ENCODE peak calls at places on chromosomes 2 and 18, in six cellular contexts. I is HCT116, Q is HepG2, Z is GM12878, R is upper lobe of left lung, B is gastrocnemius medialis. F is an unnamed sample.

GRCh38 chr2:70936979-70937811 is 1.5 kb downstream of the ATP6V1B1 start:
- ATAC-seq in I (peak), Z (no peak), B (no peak), R (no peak), Q (peak), F (no peak)

GRCh38 chr2:20052229-20052871 is 922 bp upstream of the LAPTM4A start:
- ATAC-seq in Z (no peak), B (no peak), Q (peak), R (no peak), I (no peak), F (no peak)

GRCh38 chr2:52390651-52391050 is 1358.7 kb upstream of the NRXN1 start:
- ATAC-seq in I (no peak), Q (no peak), Z (no peak), R (no peak), B (no peak), F (no peak)

GRCh38 chr2:151851761-151852160 is 23.5 kb upstream of the ARL5A start:
- ATAC-seq in Q (no peak), B (no peak), R (no peak), I (no peak), Z (no peak), F (no peak)

GRCh38 chr18:63111549-63112402 is 207.8 kb downstream of the BCL2 start:
- ATAC-seq in R (no peak), Z (peak), I (no peak), Q (no peak), B (peak), F (no peak)

GRCh38 chr18:50607374-50607933 is 47.6 kb downstream of the MAPK4 start:
- ATAC-seq in Z (no peak), B (no peak), I (no peak), Q (no peak), R (no peak), F (no peak)

GRCh38 chr2:80363330-80363729 is 58.8 kb upstream of the LRRTM1 start:
- ATAC-seq in Z (no peak), I (no peak), R (no peak), Q (no peak), B (no peak), F (no peak)

GRCh38 chr2:157447031-157447430 is 3.1 kb upstream of the CYTIP start:
- ATAC-seq in R (no peak), B (no peak), Z (no peak), Q (no peak), I (no peak), F (no peak)

GRCh38 chr2:133566967-133567645 is 1.2 kb downstream of the NCKAP5 start:
- ATAC-seq in Q (peak), R (peak), B (peak), Z (no peak), I (no peak), F (no peak)

GRCh38 chr2:12948963-12949353 is 232.2 kb downstream of the TRIB2 start:
- ATAC-seq in R (no peak), I (no peak), B (no peak), Q (no peak), Z (peak), F (no peak)

GRCh38 chr2:223920109-223920508 is 25.0 kb downstream of the WDFY1 start:
- ATAC-seq in I (peak), Z (peak), Q (peak), B (no peak), R (peak), F (no peak)

DNA sequence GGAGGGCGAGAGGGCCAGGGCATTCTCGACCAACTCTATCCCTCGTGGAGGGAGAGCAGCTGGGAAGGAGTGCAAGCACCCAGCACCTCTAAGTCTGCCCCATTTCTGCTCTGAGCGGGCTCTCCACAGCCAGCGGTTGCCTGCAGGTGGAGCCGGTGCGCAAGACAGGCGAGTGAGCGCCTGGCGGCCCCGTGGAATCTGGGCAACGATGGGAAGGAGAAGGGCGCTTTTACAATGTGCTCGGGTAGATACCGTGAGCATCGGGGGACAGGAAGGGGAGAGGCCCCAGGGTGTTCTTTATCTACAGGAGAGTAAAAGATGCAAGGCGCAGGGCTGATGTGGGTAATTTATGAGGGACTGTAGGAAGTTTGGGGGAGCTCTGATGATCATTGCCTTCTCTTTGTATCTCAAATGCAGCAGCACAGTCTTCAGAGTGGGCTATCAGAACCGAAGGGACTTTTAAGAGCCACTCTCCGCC is 867 bp upstream of the TTL start:
- ATAC-seq in Q (peak), B (peak), R (peak), Z (peak), I (peak), F (peak)
- TF ChIP-seq POLR2A in Q (peak), B (no peak), R (no peak), Z (no peak), I (peak), F (no peak)

DNA sequence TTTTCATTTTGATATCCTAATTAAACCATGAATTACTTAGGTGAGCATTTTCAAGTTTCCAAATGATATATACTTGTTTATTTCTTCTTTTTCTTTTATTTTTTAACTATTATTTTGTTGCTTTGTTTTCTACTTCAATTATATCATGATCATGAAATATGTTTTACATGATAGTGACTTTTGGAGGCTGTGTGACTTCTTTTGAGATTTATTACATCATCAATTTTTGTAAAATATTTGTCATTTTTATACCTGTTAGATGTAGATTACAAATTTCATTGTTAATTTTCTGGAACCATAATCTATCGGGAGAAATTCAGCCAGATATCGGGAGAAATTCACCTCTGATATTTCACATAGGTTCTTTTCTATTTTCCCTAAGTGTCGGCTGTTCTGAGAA is 228.6 kb downstream of the RAD51AP2 start:
- ATAC-seq in I (no peak), Q (no peak), Z (no peak), B (no peak), R (no peak), F (no peak)
- TF ChIP-seq POLR2A in I (no peak), Q (no peak), Z (no peak), B (no peak), R (no peak), F (no peak)

DNA sequence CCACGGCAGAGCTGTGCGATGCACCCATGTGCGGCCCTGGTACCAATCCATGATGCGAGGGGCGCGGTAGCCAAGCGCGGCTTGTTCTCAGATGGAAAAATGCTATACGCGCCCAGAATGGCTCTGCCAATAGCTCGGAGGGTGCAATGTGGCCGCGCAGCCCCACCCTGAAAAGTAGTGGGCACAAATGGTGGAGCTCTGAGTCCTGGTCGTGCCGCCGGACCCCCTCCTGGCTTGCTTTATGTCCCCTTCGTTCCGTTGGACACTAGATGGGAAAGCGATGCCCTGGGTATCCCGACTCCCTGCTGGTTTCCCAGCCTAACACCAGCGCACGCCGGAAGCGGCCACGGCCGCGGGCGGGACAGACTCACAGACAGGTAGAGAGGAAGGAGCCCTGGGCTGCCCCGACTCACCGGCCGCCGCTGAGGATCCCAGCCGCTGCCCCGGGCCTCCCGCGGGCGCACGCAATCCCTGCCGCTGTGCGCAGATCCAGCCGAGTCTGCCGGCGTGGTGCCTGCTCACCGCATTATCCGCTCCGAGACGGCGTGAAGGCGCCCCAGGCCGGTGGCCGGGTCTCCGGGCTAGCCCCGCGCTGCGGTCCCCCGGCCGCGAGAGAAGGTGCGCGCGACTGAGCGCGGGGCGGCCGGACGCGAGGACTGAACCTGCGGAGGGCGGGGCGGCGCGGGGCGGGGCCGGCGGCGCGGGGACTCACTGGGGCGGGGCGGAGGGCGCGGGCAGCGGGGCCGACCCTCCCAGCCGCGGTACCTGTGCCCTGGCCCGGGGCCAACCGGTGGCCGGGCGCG is at the start of gene CDC42EP3:
- ATAC-seq in R (peak), Q (peak), B (peak), Z (peak), I (peak), F (peak)
- TF ChIP-seq POLR2A in R (peak), Q (no peak), B (peak), Z (peak), I (peak), F (peak)

GRCh38 chr2:144513388-144514100 is 6.4 kb downstream of the ZEB2 start:
- ATAC-seq in B (no peak), I (no peak), R (no peak), Z (no peak), Q (no peak), F (no peak)
- TF ChIP-seq POLR2A in B (peak), I (no peak), R (peak), Z (no peak), Q (no peak), F (no peak)